ENCODE peak calls at places on chromosome 12, in four cellular contexts. One of them, this sample, is unnamed.

GRCh38 chr12:101207086-101207780 is 2.8 kb downstream of the SLC5A8 start:
- DNase-seq in lower leg skin: no peak
- DNase-seq in activated B cell treated with CpG ODN at 0.5 μM for 24 hours: no peak
- DNase-seq in prostate gland: no peak
- DNase-seq in this sample: no peak

GRCh38 chr12:117334855-117335587 is 26.4 kb downstream of the NOS1 start:
- DNase-seq in lower leg skin: no peak
- DNase-seq in activated B cell treated with CpG ODN at 0.5 μM for 24 hours: no peak
- DNase-seq in prostate gland: peak; percentile 77
- DNase-seq in this sample: no peak

GRCh38 chr12:14995583-14996425 is 23.0 kb downstream of the PDE6H start:
- DNase-seq in activated B cell treated with CpG ODN at 0.5 μM for 24 hours: no peak
- DNase-seq in lower leg skin: no peak
- DNase-seq in prostate gland: no peak
- DNase-seq in this sample: no peak

GRCh38 chr12:12984119-12984518 is 15.9 kb downstream of the HEBP1 start:
- DNase-seq in activated B cell treated with CpG ODN at 0.5 μM for 24 hours: no peak
- DNase-seq in prostate gland: no peak
- DNase-seq in lower leg skin: no peak
- DNase-seq in this sample: no peak

GRCh38 chr12:104712477-104712876 is 245.6 kb downstream of the SLC41A2 start:
- DNase-seq in lower leg skin: no peak
- DNase-seq in activated B cell treated with CpG ODN at 0.5 μM for 24 hours: no peak
- DNase-seq in prostate gland: no peak
- DNase-seq in this sample: no peak

GRCh38 chr12:52250048-52250990 is 17.3 kb downstream of the KRT7 start:
- DNase-seq in lower leg skin: peak; percentile 82
- DNase-seq in prostate gland: no peak
- DNase-seq in activated B cell treated with CpG ODN at 0.5 μM for 24 hours: no peak
- DNase-seq in this sample: no peak

GRCh38 chr12:57610553-57611115 is 601 bp upstream of the ARHGEF25 start:
- DNase-seq in lower leg skin: peak; percentile 94
- DNase-seq in activated B cell treated with CpG ODN at 0.5 μM for 24 hours: no peak
- DNase-seq in prostate gland: no peak
- DNase-seq in this sample: peak; percentile 57

GRCh38 chr12:66441905-66442559 is 139.7 kb downstream of the HELB start:
- DNase-seq in prostate gland: no peak
- DNase-seq in activated B cell treated with CpG ODN at 0.5 μM for 24 hours: no peak
- DNase-seq in lower leg skin: no peak
- DNase-seq in this sample: no peak

GRCh38 chr12:131266591-131267467 is 313.1 kb downstream of the ADGRD1 start:
- DNase-seq in lower leg skin: no peak
- DNase-seq in activated B cell treated with CpG ODN at 0.5 μM for 24 hours: no peak
- DNase-seq in prostate gland: no peak
- DNase-seq in this sample: no peak

GRCh38 chr12:19657401-19657800 is 218.1 kb downstream of the AEBP2 start:
- DNase-seq in activated B cell treated with CpG ODN at 0.5 μM for 24 hours: no peak
- DNase-seq in lower leg skin: no peak
- DNase-seq in prostate gland: no peak
- DNase-seq in this sample: no peak

GRCh38 chr12:47837190-47838171 is 17.8 kb upstream of the HDAC7 start:
- DNase-seq in activated B cell treated with CpG ODN at 0.5 μM for 24 hours: peak; percentile 53
- DNase-seq in prostate gland: peak; percentile 66
- DNase-seq in lower leg skin: peak; percentile 93
- DNase-seq in this sample: no peak

GRCh38 chr12:78118036-78118435 is 287.3 kb downstream of the NAV3 start:
- DNase-seq in activated B cell treated with CpG ODN at 0.5 μM for 24 hours: no peak
- DNase-seq in lower leg skin: no peak
- DNase-seq in prostate gland: no peak
- DNase-seq in this sample: no peak
- TF ChIP-seq CTCF in activated B cell treated with CpG ODN at 0.5 μM for 24 hours: no peak
- TF ChIP-seq CTCF in lower leg skin: no peak
- TF ChIP-seq CTCF in prostate gland: no peak
- TF ChIP-seq CTCF in this sample: no peak

GRCh38 chr12:69633061-69633460 is 22.4 kb upstream of the LRRC10 start:
- DNase-seq in prostate gland: no peak
- DNase-seq in lower leg skin: no peak
- DNase-seq in activated B cell treated with CpG ODN at 0.5 μM for 24 hours: no peak
- DNase-seq in this sample: no peak
- TF ChIP-seq CTCF in prostate gland: no peak
- TF ChIP-seq CTCF in lower leg skin: no peak
- TF ChIP-seq CTCF in activated B cell treated with CpG ODN at 0.5 μM for 24 hours: no peak
- TF ChIP-seq CTCF in this sample: no peak

DNA sequence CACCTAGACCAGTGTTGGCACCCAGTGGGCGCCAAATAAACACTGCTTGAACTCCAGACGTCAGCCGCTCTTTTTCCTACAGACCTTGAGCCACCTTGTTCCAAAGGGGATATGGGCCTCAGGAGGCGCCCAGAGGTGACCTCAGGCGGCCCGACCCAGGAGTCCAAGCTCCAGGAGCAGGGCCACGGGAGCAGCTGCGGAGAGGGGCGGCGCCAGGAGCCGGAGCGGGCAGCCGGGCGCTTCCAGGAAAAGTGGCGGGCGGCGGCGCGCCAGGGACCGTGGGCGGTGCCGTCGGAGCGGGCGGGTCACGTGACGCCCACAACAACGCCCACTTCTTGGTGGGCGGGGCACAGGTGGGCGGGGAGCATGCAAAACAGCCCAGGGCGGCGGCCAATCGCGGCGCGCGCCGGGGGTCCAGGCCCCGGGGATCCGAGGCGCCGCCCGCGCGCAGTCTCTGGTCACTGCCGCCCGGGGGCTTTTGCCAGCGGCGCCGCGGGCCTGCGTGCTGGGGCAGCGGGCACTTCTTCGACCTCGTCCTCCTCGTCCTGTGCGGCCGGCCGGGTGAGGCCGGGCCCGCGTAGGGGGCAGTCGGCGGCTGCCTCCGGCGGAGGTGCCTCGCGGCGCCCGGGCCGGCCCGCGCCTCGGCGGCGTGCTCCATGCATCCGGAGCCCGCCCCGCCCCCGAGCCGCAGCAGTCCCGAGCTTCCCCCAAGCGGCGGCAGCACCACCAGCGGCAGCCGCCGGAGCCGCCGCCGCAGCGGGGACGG is at the start of gene ORAI1:
- DNase-seq in activated B cell treated with CpG ODN at 0.5 μM for 24 hours: peak; percentile 98
- DNase-seq in prostate gland: peak; percentile 97
- DNase-seq in lower leg skin: peak; percentile 99
- DNase-seq in this sample: peak; percentile 99
- TF ChIP-seq CTCF in activated B cell treated with CpG ODN at 0.5 μM for 24 hours: no peak
- TF ChIP-seq CTCF in prostate gland: peak; percentile 21
- TF ChIP-seq CTCF in lower leg skin: no peak
- TF ChIP-seq CTCF in this sample: no peak

GRCh38 chr12:45183263-45183662 is 32.6 kb upstream of the ANO6 start:
- DNase-seq in activated B cell treated with CpG ODN at 0.5 μM for 24 hours: no peak
- DNase-seq in lower leg skin: no peak
- DNase-seq in prostate gland: no peak
- DNase-seq in this sample: no peak
- TF ChIP-seq CTCF in activated B cell treated with CpG ODN at 0.5 μM for 24 hours: no peak
- TF ChIP-seq CTCF in lower leg skin: no peak
- TF ChIP-seq CTCF in prostate gland: no peak
- TF ChIP-seq CTCF in this sample: peak; percentile 25